ENCODE peak calls at places on chromosomes 16 and 17, in five cellular contexts. I is Kasumi-1; A is SJSA1; D is A549; G is stimulated activated naive B cell treated with anti-CD40 and anti-IgM and Interleukin-4, amounts not matched to agents 10 μg/mL and 1 μg/mL and 100 μg/mL, for 72 hours. P is an unnamed sample.

GRCh38 chr17:30905742-30906100 is 317 bp downstream of the TEFM start:
- DNase-seq in I (no peak), G (no peak), A (no peak), D (no peak), P (no peak)

GRCh38 chr17:19718041-19718612 is 1.7 kb upstream of the SLC47A2 start:
- DNase-seq in G (no peak), I (no peak), D (no peak), A (no peak), P (peak; percentile 42)

GRCh38 chr16:85304337-85304736 is 192.1 kb upstream of the CIBAR2 start:
- DNase-seq in A (no peak), D (no peak), I (peak; percentile 28), G (no peak), P (no peak)

GRCh38 chr17:19551148-19551547 is 17.5 kb downstream of the SLC47A1 start:
- DNase-seq in G (no peak), D (no peak), I (no peak), A (no peak), P (no peak)

GRCh38 chr17:43570518-43570928 is 24.4 kb upstream of the ETV4 start:
- DNase-seq in G (no peak), D (peak; percentile 43), A (no peak), I (no peak), P (no peak)

GRCh38 chr17:58507123-58507634 is 7.3 kb downstream of the MTMR4 start:
- DNase-seq in A (no peak), G (no peak), D (no peak), I (no peak), P (no peak)

GRCh38 chr17:60473788-60474187 is 51.5 kb downstream of the CHCT1 start:
- DNase-seq in A (no peak), I (no peak), D (no peak), G (no peak), P (no peak)

GRCh38 chr17:9074106-9074505 is 52.8 kb downstream of the NTN1 start:
- DNase-seq in G (no peak), I (no peak), A (no peak), D (no peak), P (no peak)

GRCh38 chr16:24850289-24850931 is 4.6 kb downstream of the SLC5A11 start:
- DNase-seq in G (no peak), I (no peak), A (no peak), D (no peak), P (no peak)

P was measured in neural progenitor cell.